ENCODE peak calls at places on chromosomes 7 and 10, in four cellular contexts. Y is HepG2, W is GM12878, N is K562. T is an unnamed sample.

GRCh38 chr7:1386623-1387220 is 72.5 kb downstream of the MICALL2 start:
- DNase-seq in W (no peak), Y (no peak), N (no peak), T (no peak)

GRCh38 chr7:6571160-6571779 is 6.0 kb upstream of the ZDHHC4 start:
- DNase-seq in W (no peak), N (no peak), Y (peak; percentile 89), T (no peak)

GRCh38 chr7:5420841-5421625 is 2.6 kb downstream of the TNRC18 start:
- DNase-seq in Y (no peak), N (peak; percentile 49), W (no peak), T (no peak)

GRCh38 chr10:11715815-11716494 is 26.2 kb upstream of the ECHDC3 start:
- DNase-seq in W (no peak), Y (peak; percentile 97), N (no peak), T (no peak)

GRCh38 chr7:6026011-6026819 is 5.0 kb upstream of the ANKRD61 start:
- DNase-seq in Y (peak; percentile 64), N (peak; percentile 63), W (peak; percentile 23), T (peak; percentile 73)

GRCh38 chr10:73922007-73922863 is 11.3 kb downstream of the PLAU start:
- DNase-seq in N (no peak), W (no peak), Y (no peak), T (no peak)

GRCh38 chr10:58385784-58386112 is 538 bp downstream of the TFAM start:
- DNase-seq in N (peak; percentile 50), W (no peak), Y (peak; percentile 2), T (peak; percentile 40)

GRCh38 chr7:158957921-158958471 is 101.6 kb downstream of the DYNC2I1 start:
- DNase-seq in Y (no peak), W (no peak), N (peak; percentile 82), T (peak; percentile 84)

GRCh38 chr10:97153276-97153850 is 32.4 kb downstream of the SLIT1 start:
- DNase-seq in Y (no peak), W (no peak), N (no peak), T (no peak)

GRCh38 chr7:22598318-22598717 is 98.3 kb upstream of the STEAP1B start:
- DNase-seq in W (no peak), N (no peak), Y (no peak), T (no peak)

GRCh38 chr10:110273474-110273873 is 31.2 kb downstream of the SMNDC1 start:
- DNase-seq in W (peak; percentile 28), N (no peak), Y (peak; percentile 39), T (no peak)

GRCh38 chr7:101159696-101160674 is 5.4 kb downstream of the VGF start:
- DNase-seq in Y (no peak), W (no peak), N (no peak), T (no peak)
- TF ChIP-seq ATF2 in Y (no peak), W (no peak), N (no peak), T (no peak)

GRCh38 chr7:133514551-133514950 is 261.7 kb downstream of the EXOC4 start:
- DNase-seq in N (no peak), W (no peak), Y (no peak), T (no peak)

GRCh38 chr7:133517766-133518165 is 264.9 kb downstream of the EXOC4 start:
- DNase-seq in W (no peak), N (no peak), Y (no peak), T (no peak)

GRCh38 chr7:133518718-133519117 is 265.8 kb downstream of the EXOC4 start:
- DNase-seq in W (no peak), N (no peak), Y (no peak), T (no peak)

DNA sequence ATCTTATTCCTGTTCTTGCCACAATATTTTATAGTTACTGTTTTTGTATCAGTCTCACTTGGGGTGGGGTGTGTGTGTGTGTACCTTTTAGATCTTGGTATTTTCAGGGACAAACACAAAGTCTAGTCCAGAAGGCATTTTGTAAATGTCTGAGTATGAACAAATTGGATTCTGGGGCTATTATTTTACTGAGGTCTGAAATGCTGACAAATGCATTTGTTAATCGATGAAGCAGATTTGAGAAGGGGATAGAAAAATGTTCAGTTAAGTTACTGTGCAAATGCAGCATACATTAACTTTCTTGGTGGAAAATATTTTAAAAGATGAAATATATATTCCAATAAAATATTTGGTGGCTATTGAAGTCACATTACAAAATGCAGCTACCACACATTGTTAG is 267.4 kb downstream of the EXOC4 start:
- DNase-seq in Y (no peak), N (no peak), W (no peak), T (no peak)
- TF ChIP-seq CREM in Y (no peak), N (no peak), W (no peak), T (no peak)

GRCh38 chr10:71809628-71810027 is 36.3 kb upstream of the VSIR start:
- DNase-seq in N (no peak), W (no peak), Y (no peak), T (no peak)

GRCh38 chr10:71811351-71811750 is 38.0 kb upstream of the VSIR start:
- DNase-seq in N (no peak), W (no peak), Y (no peak), T (no peak)

GRCh38 chr10:71810048-71810750 is 36.9 kb upstream of the VSIR start:
- DNase-seq in N (no peak), Y (no peak), W (no peak), T (no peak)

GRCh38 chr10:71812913-71813590 is 38.0 kb downstream of the PSAP start:
- DNase-seq in W (no peak), Y (no peak), N (no peak), T (no peak)

GRCh38 chr10:71812016-71812912 is 38.8 kb downstream of the PSAP start:
- DNase-seq in Y (peak; percentile 27), N (peak; percentile 91), W (no peak), T (peak; percentile 74)
- TF ChIP-seq ATF2 in Y (no peak), N (no peak), W (no peak), T (no peak)

DNA sequence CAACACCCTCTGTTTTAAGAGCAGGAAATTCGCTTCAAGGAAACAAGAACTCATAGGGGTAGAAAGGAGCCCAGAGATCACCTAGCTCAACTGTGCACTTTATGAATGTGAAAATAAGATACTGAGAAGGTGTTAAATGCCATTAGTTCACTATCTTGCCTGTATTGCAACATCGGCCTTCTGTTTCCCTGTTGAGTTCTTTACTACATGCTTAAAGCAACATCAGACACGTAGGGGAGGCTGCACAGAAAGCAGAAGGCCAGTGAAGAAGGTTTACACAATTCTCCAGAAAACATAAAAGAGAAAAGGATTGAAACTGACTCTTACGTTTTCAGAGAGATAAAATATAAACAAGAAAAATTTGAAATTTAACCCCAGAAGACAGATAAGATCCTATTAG is 264.2 kb upstream of the PRKCQ start:
- DNase-seq in W (no peak), N (no peak), Y (no peak), T (no peak)
- TF ChIP-seq CREM in W (no peak), N (no peak), Y (no peak), T (no peak)

T was measured in WTC11.